ENCODE peak calls at places on chromosomes 13 and 19, in four cellular contexts. One of them, this sample, is unnamed.

GRCh38 chr13:46804391-46804815 is 7.4 kb upstream of the ESD start:
- DNase-seq in CD8-positive, alpha-beta T cell: no peak
- DNase-seq in B cell: no peak
- DNase-seq in thoracic aorta: no peak
- DNase-seq in this sample: no peak

GRCh38 chr13:75305057-75305456 is 176.9 kb downstream of the TBC1D4 start:
- DNase-seq in B cell: no peak
- DNase-seq in thoracic aorta: no peak
- DNase-seq in CD8-positive, alpha-beta T cell: no peak
- DNase-seq in this sample: no peak

GRCh38 chr13:112831196-112831595 is 137.8 kb upstream of the MCF2L start:
- DNase-seq in B cell: no peak
- DNase-seq in thoracic aorta: no peak
- DNase-seq in CD8-positive, alpha-beta T cell: no peak
- DNase-seq in this sample: no peak

GRCh38 chr19:35079826-35080225 is 35.8 kb upstream of the FXYD3 start:
- DNase-seq in CD8-positive, alpha-beta T cell: no peak
- DNase-seq in B cell: no peak
- DNase-seq in thoracic aorta: no peak
- DNase-seq in this sample: no peak

GRCh38 chr13:100409132-100409531 is 179.5 kb downstream of the GGACT start:
- DNase-seq in CD8-positive, alpha-beta T cell: no peak
- DNase-seq in thoracic aorta: no peak
- DNase-seq in B cell: no peak
- DNase-seq in this sample: no peak

GRCh38 chr19:51503428-51503827 is 1.8 kb upstream of the SIGLEC12 start:
- DNase-seq in thoracic aorta: no peak
- DNase-seq in B cell: no peak
- DNase-seq in CD8-positive, alpha-beta T cell: no peak
- DNase-seq in this sample: no peak

GRCh38 chr19:15453091-15453498 is 3.3 kb upstream of the WIZ start:
- DNase-seq in CD8-positive, alpha-beta T cell: no peak
- DNase-seq in thoracic aorta: no peak
- DNase-seq in B cell: no peak
- DNase-seq in this sample: no peak

GRCh38 chr13:94641432-94641941 is 39.8 kb downstream of the GPR180 start:
- DNase-seq in thoracic aorta: no peak
- DNase-seq in CD8-positive, alpha-beta T cell: no peak
- DNase-seq in B cell: no peak
- DNase-seq in this sample: no peak

GRCh38 chr13:100710176-100710575 is 35.6 kb upstream of the TMTC4 start:
- DNase-seq in CD8-positive, alpha-beta T cell: no peak
- DNase-seq in thoracic aorta: no peak
- DNase-seq in B cell: no peak
- DNase-seq in this sample: no peak

GRCh38 chr13:51637852-51638496 is 53.7 kb downstream of the WDFY2 start:
- DNase-seq in B cell: no peak
- DNase-seq in thoracic aorta: no peak
- DNase-seq in CD8-positive, alpha-beta T cell: no peak
- DNase-seq in this sample: no peak

GRCh38 chr19:4639531-4640246 is 373 bp downstream of the TNFAIP8L1 start:
- DNase-seq in thoracic aorta: no peak
- DNase-seq in B cell: no peak
- DNase-seq in CD8-positive, alpha-beta T cell: no peak
- DNase-seq in this sample: no peak

GRCh38 chr13:113448885-113449692 is 4.2 kb downstream of the ADPRHL1 start:
- DNase-seq in B cell: peak
- DNase-seq in thoracic aorta: no peak
- DNase-seq in CD8-positive, alpha-beta T cell: peak
- DNase-seq in this sample: no peak

GRCh38 chr19:41409288-41409687 is 11.7 kb downstream of the BCKDHA start:
- DNase-seq in B cell: no peak
- DNase-seq in thoracic aorta: no peak
- DNase-seq in CD8-positive, alpha-beta T cell: no peak
- DNase-seq in this sample: peak

GRCh38 chr13:102591988-102592781 is 4.6 kb upstream of the TPP2 start:
- DNase-seq in B cell: peak
- DNase-seq in CD8-positive, alpha-beta T cell: peak
- DNase-seq in thoracic aorta: peak
- DNase-seq in this sample: peak

GRCh38 chr13:98103531-98103930 is 39.4 kb upstream of the FARP1 start:
- DNase-seq in B cell: no peak
- DNase-seq in thoracic aorta: no peak
- DNase-seq in CD8-positive, alpha-beta T cell: no peak
- DNase-seq in this sample: no peak

GRCh38 chr13:51518847-51519246 is 65.4 kb upstream of the WDFY2 start:
- DNase-seq in thoracic aorta: no peak
- DNase-seq in B cell: no peak
- DNase-seq in CD8-positive, alpha-beta T cell: no peak
- DNase-seq in this sample: peak

GRCh38 chr19:11164879-11165406 is 9.4 kb upstream of the SPC24 start:
- DNase-seq in CD8-positive, alpha-beta T cell: no peak
- DNase-seq in B cell: no peak
- DNase-seq in thoracic aorta: no peak
- DNase-seq in this sample: no peak

GRCh38 chr19:40589723-40590429 is 11.3 kb upstream of the LTBP4 start:
- DNase-seq in CD8-positive, alpha-beta T cell: no peak
- DNase-seq in B cell: no peak
- DNase-seq in thoracic aorta: no peak
- DNase-seq in this sample: no peak

GRCh38 chr13:59103004-59103768 is 1060.5 kb downstream of the DIAPH3 start:
- DNase-seq in CD8-positive, alpha-beta T cell: no peak
- DNase-seq in thoracic aorta: no peak
- DNase-seq in B cell: no peak
- DNase-seq in this sample: no peak

GRCh38 chr19:11281336-11282049 is 14.5 kb upstream of the TSPAN16 start:
- DNase-seq in B cell: no peak
- DNase-seq in thoracic aorta: no peak
- DNase-seq in CD8-positive, alpha-beta T cell: no peak
- DNase-seq in this sample: no peak

GRCh38 chr13:50882816-50883215 is 26.8 kb upstream of the RNASEH2B start:
- DNase-seq in CD8-positive, alpha-beta T cell: no peak
- DNase-seq in B cell: no peak
- DNase-seq in thoracic aorta: no peak
- DNase-seq in this sample: no peak

GRCh38 chr13:96403241-96403640 is 313.3 kb downstream of the HS6ST3 start:
- DNase-seq in thoracic aorta: no peak
- DNase-seq in B cell: no peak
- DNase-seq in CD8-positive, alpha-beta T cell: no peak
- DNase-seq in this sample: no peak

GRCh38 chr13:113635709-113636108 is 22.3 kb downstream of the ATP4B start:
- DNase-seq in thoracic aorta: no peak
- DNase-seq in CD8-positive, alpha-beta T cell: no peak
- DNase-seq in B cell: no peak
- DNase-seq in this sample: no peak

GRCh38 chr13:50123862-50124535 is 108.8 kb downstream of the KCNRG start:
- DNase-seq in thoracic aorta: peak
- DNase-seq in CD8-positive, alpha-beta T cell: peak
- DNase-seq in B cell: peak
- DNase-seq in this sample: peak

GRCh38 chr13:35876601-35877000 is 254.6 kb downstream of the DCLK1 start:
- DNase-seq in thoracic aorta: no peak
- DNase-seq in CD8-positive, alpha-beta T cell: no peak
- DNase-seq in B cell: no peak
- DNase-seq in this sample: no peak

GRCh38 chr19:3606174-3606689 is 443 bp downstream of the TBXA2R start:
- DNase-seq in CD8-positive, alpha-beta T cell: peak
- DNase-seq in thoracic aorta: no peak
- DNase-seq in B cell: peak
- DNase-seq in this sample: no peak

GRCh38 chr13:106493569-106493968 is 41.9 kb downstream of the EFNB2 start:
- DNase-seq in CD8-positive, alpha-beta T cell: no peak
- DNase-seq in B cell: peak
- DNase-seq in thoracic aorta: no peak
- DNase-seq in this sample: peak

GRCh38 chr19:29260477-29261317 is 47.7 kb upstream of the UQCRFS1 start:
- DNase-seq in CD8-positive, alpha-beta T cell: no peak
- DNase-seq in thoracic aorta: no peak
- DNase-seq in B cell: no peak
- DNase-seq in this sample: no peak

GRCh38 chr13:53045110-53045509 is 16.5 kb downstream of the OLFM4 start:
- DNase-seq in B cell: no peak
- DNase-seq in thoracic aorta: no peak
- DNase-seq in CD8-positive, alpha-beta T cell: no peak
- DNase-seq in this sample: no peak

GRCh38 chr19:33273881-33274662 is 28.3 kb downstream of the CEBPA start:
- DNase-seq in thoracic aorta: peak
- DNase-seq in B cell: no peak
- DNase-seq in CD8-positive, alpha-beta T cell: no peak
- DNase-seq in this sample: peak

GRCh38 chr13:113092776-113093579 is 12.6 kb upstream of the F7 start:
- DNase-seq in CD8-positive, alpha-beta T cell: no peak
- DNase-seq in thoracic aorta: no peak
- DNase-seq in B cell: no peak
- DNase-seq in this sample: no peak

GRCh38 chr19:12166596-12166995 is 3.7 kb downstream of the ZNF136 start:
- DNase-seq in B cell: no peak
- DNase-seq in CD8-positive, alpha-beta T cell: no peak
- DNase-seq in thoracic aorta: no peak
- DNase-seq in this sample: no peak

GRCh38 chr13:94702181-94703041 is 9.9 kb downstream of the SOX21 start:
- DNase-seq in CD8-positive, alpha-beta T cell: no peak
- DNase-seq in thoracic aorta: no peak
- DNase-seq in B cell: no peak
- DNase-seq in this sample: no peak

GRCh38 chr13:91162180-91162579 is 185.3 kb upstream of the MIR17HG start:
- DNase-seq in CD8-positive, alpha-beta T cell: no peak
- DNase-seq in B cell: no peak
- DNase-seq in thoracic aorta: no peak
- DNase-seq in this sample: no peak

GRCh38 chr13:101454767-101455166 is 2.3 kb downstream of the ITGBL1 start:
- DNase-seq in B cell: no peak
- DNase-seq in thoracic aorta: no peak
- DNase-seq in CD8-positive, alpha-beta T cell: no peak
- DNase-seq in this sample: no peak

GRCh38 chr19:55227241-55228014 is 1.1 kb downstream of the TMEM86B start:
- DNase-seq in thoracic aorta: no peak
- DNase-seq in B cell: no peak
- DNase-seq in CD8-positive, alpha-beta T cell: no peak
- DNase-seq in this sample: no peak

GRCh38 chr13:92967923-92968322 is 258.7 kb upstream of the GPC6 start:
- DNase-seq in thoracic aorta: no peak
- DNase-seq in B cell: no peak
- DNase-seq in CD8-positive, alpha-beta T cell: no peak
- DNase-seq in this sample: no peak
- TF ChIP-seq CTCF in thoracic aorta: no peak
- TF ChIP-seq CTCF in B cell: no peak
- TF ChIP-seq CTCF in CD8-positive, alpha-beta T cell: no peak
- TF ChIP-seq CTCF in this sample: no peak

GRCh38 chr19:8456064-8456463 is 11.3 kb downstream of the HNRNPM start:
- DNase-seq in B cell: no peak
- DNase-seq in thoracic aorta: no peak
- DNase-seq in CD8-positive, alpha-beta T cell: no peak
- DNase-seq in this sample: no peak
- TF ChIP-seq CTCF in B cell: no peak
- TF ChIP-seq CTCF in thoracic aorta: no peak
- TF ChIP-seq CTCF in CD8-positive, alpha-beta T cell: no peak
- TF ChIP-seq CTCF in this sample: no peak

GRCh38 chr13:28406728-28407266 is 88.1 kb downstream of the FLT1 start:
- DNase-seq in CD8-positive, alpha-beta T cell: no peak
- DNase-seq in thoracic aorta: no peak
- DNase-seq in B cell: no peak
- DNase-seq in this sample: no peak

GRCh38 chr13:28396053-28396452 is 98.9 kb downstream of the FLT1 start:
- DNase-seq in B cell: no peak
- DNase-seq in CD8-positive, alpha-beta T cell: no peak
- DNase-seq in thoracic aorta: no peak
- DNase-seq in this sample: no peak

GRCh38 chr13:28402057-28402381 is 92.9 kb downstream of the FLT1 start:
- DNase-seq in B cell: no peak
- DNase-seq in CD8-positive, alpha-beta T cell: no peak
- DNase-seq in thoracic aorta: no peak
- DNase-seq in this sample: no peak

DNA sequence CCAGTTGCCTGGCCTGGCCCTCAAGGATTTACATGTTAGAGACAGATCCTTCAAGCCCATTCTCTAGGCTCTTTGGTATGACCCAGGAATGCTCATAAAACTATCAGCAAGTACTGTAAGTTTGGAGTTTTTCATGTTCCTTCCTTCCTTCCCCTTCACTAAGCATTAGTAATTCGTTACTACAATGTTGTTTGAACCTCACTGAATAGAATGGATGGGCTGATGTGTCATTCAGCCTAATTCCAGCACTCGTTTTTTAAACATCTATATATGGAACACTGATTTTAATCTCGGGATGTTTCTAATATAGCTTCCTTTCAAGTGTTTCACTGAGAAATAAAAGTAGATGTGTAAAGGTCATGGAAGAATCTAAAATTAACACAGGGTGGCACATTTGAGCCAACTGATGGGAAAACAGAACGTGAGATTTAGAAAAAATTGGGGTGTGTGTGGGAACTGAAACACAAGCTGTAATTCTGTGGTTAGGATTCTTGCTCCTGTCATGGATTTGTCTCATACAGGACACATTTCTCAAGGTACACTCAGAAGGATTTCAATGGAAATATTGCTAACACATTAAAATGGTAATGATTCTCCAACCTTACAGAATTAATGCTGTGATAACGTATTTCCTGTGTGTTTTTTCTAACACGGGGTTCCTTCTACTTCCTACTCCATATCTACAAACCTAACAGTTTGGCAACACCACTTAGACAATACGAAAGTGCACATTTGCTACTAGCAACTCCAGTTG is 93.4 kb downstream of the FLT1 start:
- DNase-seq in thoracic aorta: no peak
- DNase-seq in B cell: no peak
- DNase-seq in CD8-positive, alpha-beta T cell: no peak
- DNase-seq in this sample: no peak
- TF ChIP-seq CTCF in thoracic aorta: no peak
- TF ChIP-seq CTCF in B cell: no peak
- TF ChIP-seq CTCF in CD8-positive, alpha-beta T cell: no peak
- TF ChIP-seq CTCF in this sample: no peak

DNA sequence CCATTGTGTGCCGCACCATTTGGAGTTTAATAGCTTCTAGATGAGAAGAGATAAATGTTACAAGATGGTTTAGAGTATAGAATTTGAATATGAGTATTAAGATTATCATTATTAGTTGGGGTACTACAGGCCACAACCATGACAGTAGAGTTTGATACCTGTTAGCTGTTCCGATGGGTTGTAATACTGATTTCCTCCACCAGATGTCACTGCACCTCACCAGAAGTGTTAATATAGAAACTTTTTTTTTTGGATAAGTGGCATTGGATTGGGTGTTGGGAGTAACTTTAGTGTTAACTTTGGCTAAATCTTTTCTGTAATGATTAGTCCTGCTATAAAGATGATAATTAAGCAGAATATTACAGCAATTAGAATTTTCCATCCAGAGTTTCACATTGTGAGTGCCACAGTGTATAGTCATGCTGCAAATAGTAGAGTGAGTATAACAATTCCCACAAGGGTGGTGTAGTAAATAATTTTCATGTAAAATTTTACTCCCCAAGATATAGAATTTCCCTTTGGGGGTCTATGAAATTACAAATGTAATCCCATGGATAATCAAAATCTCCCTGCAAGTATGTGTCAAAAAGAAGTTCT is 56.3 kb downstream of the PSG3 start:
- DNase-seq in CD8-positive, alpha-beta T cell: no peak
- DNase-seq in B cell: peak
- DNase-seq in thoracic aorta: no peak
- DNase-seq in this sample: no peak
- TF ChIP-seq CTCF in CD8-positive, alpha-beta T cell: peak
- TF ChIP-seq CTCF in B cell: peak
- TF ChIP-seq CTCF in thoracic aorta: peak
- TF ChIP-seq CTCF in this sample: peak